ENCODE peak calls at places on chromosomes 7 and 10, in four cellular contexts. One of them, this sample, is unnamed.

GRCh38 chr7:128887169-128888038 is 23.1 kb downstream of the KCP start:
- DNase-seq in stimulated activated CD4-positive, alpha-beta T cell treated with anti-CD3 and anti-CD28 coated beads, Interleukin-12 subunit alpha, Interleukin-12 subunit beta, amount 100 ng/mL, for 48 hours: no peak
- DNase-seq in stomach: no peak
- DNase-seq in HEK293T: no peak
- DNase-seq in this sample: no peak

GRCh38 chr10:108582888-108583287 is 1340.4 kb downstream of the XPNPEP1 start:
- DNase-seq in stomach: no peak
- DNase-seq in HEK293T: no peak
- DNase-seq in stimulated activated CD4-positive, alpha-beta T cell treated with anti-CD3 and anti-CD28 coated beads, Interleukin-12 subunit alpha, Interleukin-12 subunit beta, amount 100 ng/mL, for 48 hours: no peak
- DNase-seq in this sample: no peak

GRCh38 chr10:9211228-9211627 is 1156.7 kb downstream of the GATA3 start:
- DNase-seq in HEK293T: peak
- DNase-seq in stimulated activated CD4-positive, alpha-beta T cell treated with anti-CD3 and anti-CD28 coated beads, Interleukin-12 subunit alpha, Interleukin-12 subunit beta, amount 100 ng/mL, for 48 hours: no peak
- DNase-seq in stomach: no peak
- DNase-seq in this sample: no peak

GRCh38 chr10:102327641-102328040 is 67.9 kb upstream of the NFKB2 start:
- DNase-seq in stimulated activated CD4-positive, alpha-beta T cell treated with anti-CD3 and anti-CD28 coated beads, Interleukin-12 subunit alpha, Interleukin-12 subunit beta, amount 100 ng/mL, for 48 hours: no peak
- DNase-seq in HEK293T: no peak
- DNase-seq in stomach: no peak
- DNase-seq in this sample: no peak

GRCh38 chr10:1521741-1522140 is 215.6 kb downstream of the ADARB2 start:
- DNase-seq in HEK293T: no peak
- DNase-seq in stomach: no peak
- DNase-seq in stimulated activated CD4-positive, alpha-beta T cell treated with anti-CD3 and anti-CD28 coated beads, Interleukin-12 subunit alpha, Interleukin-12 subunit beta, amount 100 ng/mL, for 48 hours: no peak
- DNase-seq in this sample: no peak

GRCh38 chr7:34066968-34067367 is 161.6 kb downstream of the BMPER start:
- DNase-seq in stomach: no peak
- DNase-seq in stimulated activated CD4-positive, alpha-beta T cell treated with anti-CD3 and anti-CD28 coated beads, Interleukin-12 subunit alpha, Interleukin-12 subunit beta, amount 100 ng/mL, for 48 hours: no peak
- DNase-seq in HEK293T: peak
- DNase-seq in this sample: no peak

GRCh38 chr7:902996-903395 is 26.6 kb downstream of the GET4 start:
- DNase-seq in stimulated activated CD4-positive, alpha-beta T cell treated with anti-CD3 and anti-CD28 coated beads, Interleukin-12 subunit alpha, Interleukin-12 subunit beta, amount 100 ng/mL, for 48 hours: no peak
- DNase-seq in stomach: no peak
- DNase-seq in HEK293T: no peak
- DNase-seq in this sample: no peak

GRCh38 chr7:16430133-16430532 is 8.8 kb upstream of the CRPPA start:
- DNase-seq in HEK293T: no peak
- DNase-seq in stomach: no peak
- DNase-seq in stimulated activated CD4-positive, alpha-beta T cell treated with anti-CD3 and anti-CD28 coated beads, Interleukin-12 subunit alpha, Interleukin-12 subunit beta, amount 100 ng/mL, for 48 hours: no peak
- DNase-seq in this sample: no peak

GRCh38 chr10:62502995-62503613 is 128.9 kb downstream of the ZNF365 start:
- DNase-seq in stomach: no peak
- DNase-seq in stimulated activated CD4-positive, alpha-beta T cell treated with anti-CD3 and anti-CD28 coated beads, Interleukin-12 subunit alpha, Interleukin-12 subunit beta, amount 100 ng/mL, for 48 hours: no peak
- DNase-seq in HEK293T: no peak
- DNase-seq in this sample: no peak

GRCh38 chr7:107149863-107150262 is 18.9 kb upstream of the HBP1 start:
- DNase-seq in stimulated activated CD4-positive, alpha-beta T cell treated with anti-CD3 and anti-CD28 coated beads, Interleukin-12 subunit alpha, Interleukin-12 subunit beta, amount 100 ng/mL, for 48 hours: no peak
- DNase-seq in stomach: no peak
- DNase-seq in HEK293T: no peak
- DNase-seq in this sample: no peak

GRCh38 chr10:24718031-24718855 is 5.4 kb downstream of the ARHGAP21 start:
- DNase-seq in stimulated activated CD4-positive, alpha-beta T cell treated with anti-CD3 and anti-CD28 coated beads, Interleukin-12 subunit alpha, Interleukin-12 subunit beta, amount 100 ng/mL, for 48 hours: no peak
- DNase-seq in stomach: no peak
- DNase-seq in HEK293T: no peak
- DNase-seq in this sample: no peak

GRCh38 chr10:36380538-36380937 is 738.4 kb upstream of the FZD8 start:
- DNase-seq in stomach: no peak
- DNase-seq in stimulated activated CD4-positive, alpha-beta T cell treated with anti-CD3 and anti-CD28 coated beads, Interleukin-12 subunit alpha, Interleukin-12 subunit beta, amount 100 ng/mL, for 48 hours: no peak
- DNase-seq in HEK293T: no peak
- DNase-seq in this sample: no peak

This sample was measured in NCI-H526 treated with DMSO at 0.1 percent for 48 hours.